ENCODE peak calls at places on chromosomes 6 and 20, in seven cellular contexts. One of them, this sample, is unnamed.

GRCh38 chr6:75143186-75143585 is 62.7 kb downstream of the COL12A1 start:
- DNase-seq in hypothalamus: no peak
- DNase-seq in stimulated activated naive CD4-positive, alpha-beta T cell: no peak
- DNase-seq in SW480: no peak
- DNase-seq in cerebellar cortex: no peak
- DNase-seq in immature natural killer cell: no peak
- DNase-seq in nephron progenitor cell: no peak
- DNase-seq in this sample: no peak

GRCh38 chr6:166770216-166771116 is 143.4 kb upstream of the RPS6KA2 start:
- DNase-seq in nephron progenitor cell: no peak
- DNase-seq in immature natural killer cell: no peak
- DNase-seq in cerebellar cortex: no peak
- DNase-seq in SW480: no peak
- DNase-seq in hypothalamus: no peak
- DNase-seq in stimulated activated naive CD4-positive, alpha-beta T cell: no peak
- DNase-seq in this sample: no peak

GRCh38 chr6:36970892-36971842 is 14.8 kb downstream of the MTCH1 start:
- DNase-seq in SW480: no peak
- DNase-seq in nephron progenitor cell: no peak
- DNase-seq in cerebellar cortex: no peak
- DNase-seq in stimulated activated naive CD4-positive, alpha-beta T cell: no peak
- DNase-seq in hypothalamus: no peak
- DNase-seq in immature natural killer cell: no peak
- DNase-seq in this sample: no peak

GRCh38 chr6:164183556-164184123 is 769.1 kb downstream of the QKI start:
- DNase-seq in nephron progenitor cell: no peak
- DNase-seq in stimulated activated naive CD4-positive, alpha-beta T cell: no peak
- DNase-seq in immature natural killer cell: no peak
- DNase-seq in hypothalamus: no peak
- DNase-seq in cerebellar cortex: no peak
- DNase-seq in SW480: no peak
- DNase-seq in this sample: no peak

GRCh38 chr6:129661478-129662405 is 48.2 kb downstream of the ARHGAP18 start:
- DNase-seq in nephron progenitor cell: no peak
- DNase-seq in stimulated activated naive CD4-positive, alpha-beta T cell: peak
- DNase-seq in SW480: peak
- DNase-seq in immature natural killer cell: no peak
- DNase-seq in hypothalamus: peak
- DNase-seq in cerebellar cortex: no peak
- DNase-seq in this sample: no peak

GRCh38 chr6:47073125-47074110 is 31.3 kb upstream of the ADGRF1 start:
- DNase-seq in stimulated activated naive CD4-positive, alpha-beta T cell: no peak
- DNase-seq in cerebellar cortex: no peak
- DNase-seq in nephron progenitor cell: no peak
- DNase-seq in hypothalamus: no peak
- DNase-seq in SW480: no peak
- DNase-seq in immature natural killer cell: no peak
- DNase-seq in this sample: no peak

GRCh38 chr6:73728548-73729205 is 32.7 kb downstream of the CD109 start:
- DNase-seq in cerebellar cortex: no peak
- DNase-seq in immature natural killer cell: no peak
- DNase-seq in stimulated activated naive CD4-positive, alpha-beta T cell: no peak
- DNase-seq in nephron progenitor cell: no peak
- DNase-seq in hypothalamus: no peak
- DNase-seq in SW480: no peak
- DNase-seq in this sample: no peak

GRCh38 chr6:44342489-44342888 is at the start of gene SPATS1:
- DNase-seq in nephron progenitor cell: peak
- DNase-seq in immature natural killer cell: no peak
- DNase-seq in cerebellar cortex: no peak
- DNase-seq in hypothalamus: peak
- DNase-seq in stimulated activated naive CD4-positive, alpha-beta T cell: no peak
- DNase-seq in SW480: no peak
- DNase-seq in this sample: no peak

GRCh38 chr6:63510786-63511185 is 61.5 kb upstream of the LOC128125822 start:
- DNase-seq in nephron progenitor cell: no peak
- DNase-seq in stimulated activated naive CD4-positive, alpha-beta T cell: no peak
- DNase-seq in cerebellar cortex: no peak
- DNase-seq in hypothalamus: no peak
- DNase-seq in immature natural killer cell: no peak
- DNase-seq in SW480: no peak
- DNase-seq in this sample: no peak

GRCh38 chr6:98921038-98921437 is 26.7 kb downstream of the FBXL4 start:
- DNase-seq in nephron progenitor cell: no peak
- DNase-seq in hypothalamus: no peak
- DNase-seq in cerebellar cortex: no peak
- DNase-seq in stimulated activated naive CD4-positive, alpha-beta T cell: no peak
- DNase-seq in SW480: no peak
- DNase-seq in immature natural killer cell: no peak
- DNase-seq in this sample: no peak

GRCh38 chr20:21808863-21809664 is 103.6 kb downstream of the PAX1 start:
- DNase-seq in hypothalamus: peak
- DNase-seq in SW480: peak
- DNase-seq in stimulated activated naive CD4-positive, alpha-beta T cell: no peak
- DNase-seq in nephron progenitor cell: peak
- DNase-seq in cerebellar cortex: no peak
- DNase-seq in immature natural killer cell: no peak
- DNase-seq in this sample: no peak

GRCh38 chr20:56460459-56460858 is 8.0 kb upstream of the RTF2 start:
- DNase-seq in SW480: no peak
- DNase-seq in immature natural killer cell: peak
- DNase-seq in hypothalamus: no peak
- DNase-seq in nephron progenitor cell: no peak
- DNase-seq in stimulated activated naive CD4-positive, alpha-beta T cell: peak
- DNase-seq in cerebellar cortex: no peak
- DNase-seq in this sample: peak

GRCh38 chr20:38962898-38963484 is 847 bp downstream of the DHX35 start:
- DNase-seq in hypothalamus: no peak
- DNase-seq in nephron progenitor cell: no peak
- DNase-seq in immature natural killer cell: no peak
- DNase-seq in SW480: no peak
- DNase-seq in cerebellar cortex: no peak
- DNase-seq in stimulated activated naive CD4-positive, alpha-beta T cell: no peak
- DNase-seq in this sample: no peak

GRCh38 chr6:166654573-166654972 is 27.5 kb upstream of the RPS6KA2 start:
- DNase-seq in SW480: no peak
- DNase-seq in hypothalamus: no peak
- DNase-seq in nephron progenitor cell: no peak
- DNase-seq in immature natural killer cell: no peak
- DNase-seq in cerebellar cortex: no peak
- DNase-seq in stimulated activated naive CD4-positive, alpha-beta T cell: no peak
- DNase-seq in this sample: no peak

GRCh38 chr6:1536526-1537429 is 72.9 kb upstream of the FOXC1 start:
- DNase-seq in nephron progenitor cell: no peak
- DNase-seq in SW480: no peak
- DNase-seq in immature natural killer cell: peak
- DNase-seq in stimulated activated naive CD4-positive, alpha-beta T cell: no peak
- DNase-seq in hypothalamus: no peak
- DNase-seq in cerebellar cortex: no peak
- DNase-seq in this sample: no peak

GRCh38 chr6:90186637-90187361 is 109.8 kb downstream of the BACH2 start:
- DNase-seq in cerebellar cortex: no peak
- DNase-seq in immature natural killer cell: peak
- DNase-seq in hypothalamus: no peak
- DNase-seq in SW480: no peak
- DNase-seq in stimulated activated naive CD4-positive, alpha-beta T cell: peak
- DNase-seq in nephron progenitor cell: no peak
- DNase-seq in this sample: no peak

GRCh38 chr6:154410215-154410614 is 53.6 kb upstream of the IPCEF1 start:
- DNase-seq in nephron progenitor cell: no peak
- DNase-seq in SW480: no peak
- DNase-seq in hypothalamus: peak
- DNase-seq in cerebellar cortex: no peak
- DNase-seq in stimulated activated naive CD4-positive, alpha-beta T cell: no peak
- DNase-seq in immature natural killer cell: no peak
- DNase-seq in this sample: no peak

GRCh38 chr6:140071115-140071514 is 696.7 kb upstream of the CITED2 start:
- DNase-seq in immature natural killer cell: no peak
- DNase-seq in nephron progenitor cell: no peak
- DNase-seq in stimulated activated naive CD4-positive, alpha-beta T cell: no peak
- DNase-seq in SW480: no peak
- DNase-seq in hypothalamus: no peak
- DNase-seq in cerebellar cortex: peak
- DNase-seq in this sample: no peak

GRCh38 chr20:19889011-19889953 is 127.9 kb upstream of the NAA20 start:
- DNase-seq in cerebellar cortex: no peak
- DNase-seq in hypothalamus: peak
- DNase-seq in stimulated activated naive CD4-positive, alpha-beta T cell: no peak
- DNase-seq in nephron progenitor cell: peak
- DNase-seq in immature natural killer cell: no peak
- DNase-seq in SW480: peak
- DNase-seq in this sample: no peak

GRCh38 chr6:73032586-73032985 is 192.7 kb downstream of the KHDC1L start:
- DNase-seq in hypothalamus: no peak
- DNase-seq in stimulated activated naive CD4-positive, alpha-beta T cell: no peak
- DNase-seq in nephron progenitor cell: no peak
- DNase-seq in cerebellar cortex: no peak
- DNase-seq in SW480: peak
- DNase-seq in immature natural killer cell: no peak
- DNase-seq in this sample: no peak

GRCh38 chr6:84280030-84280429 is 52.6 kb upstream of the CEP162 start:
- DNase-seq in hypothalamus: no peak
- DNase-seq in stimulated activated naive CD4-positive, alpha-beta T cell: no peak
- DNase-seq in SW480: no peak
- DNase-seq in nephron progenitor cell: no peak
- DNase-seq in cerebellar cortex: no peak
- DNase-seq in immature natural killer cell: no peak
- DNase-seq in this sample: no peak

GRCh38 chr6:128630213-128630612 is 109.8 kb upstream of the PTPRK start:
- DNase-seq in hypothalamus: no peak
- DNase-seq in stimulated activated naive CD4-positive, alpha-beta T cell: no peak
- DNase-seq in cerebellar cortex: no peak
- DNase-seq in SW480: peak
- DNase-seq in immature natural killer cell: no peak
- DNase-seq in nephron progenitor cell: no peak
- DNase-seq in this sample: no peak

GRCh38 chr20:25543068-25543467 is 42.3 kb downstream of the NINL start:
- DNase-seq in hypothalamus: no peak
- DNase-seq in cerebellar cortex: no peak
- DNase-seq in stimulated activated naive CD4-positive, alpha-beta T cell: no peak
- DNase-seq in SW480: no peak
- DNase-seq in nephron progenitor cell: no peak
- DNase-seq in immature natural killer cell: no peak
- DNase-seq in this sample: no peak

GRCh38 chr6:132228894-132229293 is 172.4 kb downstream of the MOXD1 start:
- DNase-seq in immature natural killer cell: no peak
- DNase-seq in SW480: no peak
- DNase-seq in stimulated activated naive CD4-positive, alpha-beta T cell: no peak
- DNase-seq in nephron progenitor cell: no peak
- DNase-seq in cerebellar cortex: no peak
- DNase-seq in hypothalamus: no peak
- DNase-seq in this sample: no peak

GRCh38 chr6:84601366-84601765 is 163.0 kb downstream of the TBX18 start:
- DNase-seq in cerebellar cortex: no peak
- DNase-seq in SW480: no peak
- DNase-seq in stimulated activated naive CD4-positive, alpha-beta T cell: no peak
- DNase-seq in nephron progenitor cell: no peak
- DNase-seq in immature natural killer cell: no peak
- DNase-seq in hypothalamus: no peak
- DNase-seq in this sample: no peak

GRCh38 chr20:44153636-44154043 is 33.3 kb downstream of the JPH2 start:
- DNase-seq in cerebellar cortex: no peak
- DNase-seq in nephron progenitor cell: no peak
- DNase-seq in SW480: no peak
- DNase-seq in stimulated activated naive CD4-positive, alpha-beta T cell: peak
- DNase-seq in hypothalamus: no peak
- DNase-seq in immature natural killer cell: no peak
- DNase-seq in this sample: no peak

GRCh38 chr6:112298021-112298745 is 43.8 kb upstream of the LAMA4 start:
- DNase-seq in SW480: no peak
- DNase-seq in immature natural killer cell: no peak
- DNase-seq in nephron progenitor cell: no peak
- DNase-seq in cerebellar cortex: no peak
- DNase-seq in hypothalamus: no peak
- DNase-seq in stimulated activated naive CD4-positive, alpha-beta T cell: no peak
- DNase-seq in this sample: no peak

GRCh38 chr20:11810316-11811130 is 107.2 kb upstream of the BTBD3 start:
- DNase-seq in nephron progenitor cell: no peak
- DNase-seq in SW480: no peak
- DNase-seq in hypothalamus: no peak
- DNase-seq in stimulated activated naive CD4-positive, alpha-beta T cell: no peak
- DNase-seq in cerebellar cortex: no peak
- DNase-seq in immature natural killer cell: no peak
- DNase-seq in this sample: no peak

This sample was measured in naive thymus-derived CD8-positive, alpha-beta T cell.